ENCODE peak calls at places on chromosomes 12 and 14, in ten cellular contexts. One of them, this sample, is unnamed.

GRCh38 chr14:54444003-54444402 is 2.8 kb upstream of the CNIH1 start:
- DNase-seq in GM23248: peak; percentile 28
- DNase-seq in endodermal cell: no peak
- DNase-seq in right lobe of liver: no peak
- DNase-seq in HAP-1: no peak
- DNase-seq in keratinocyte: no peak
- DNase-seq in left ventricle myocardium inferior: no peak
- DNase-seq in IMR-90: no peak
- DNase-seq in heart left ventricle: no peak
- DNase-seq in BE2C: no peak
- DNase-seq in this sample: no peak

GRCh38 chr14:71931492-71932228 is 569 bp upstream of the RGS6 start:
- DNase-seq in heart left ventricle: peak; percentile 47
- DNase-seq in endodermal cell: no peak
- DNase-seq in right lobe of liver: peak; percentile 20
- DNase-seq in IMR-90: no peak
- DNase-seq in keratinocyte: no peak
- DNase-seq in HAP-1: no peak
- DNase-seq in GM23248: peak; percentile 20
- DNase-seq in left ventricle myocardium inferior: peak; percentile 34
- DNase-seq in BE2C: no peak
- DNase-seq in this sample: no peak

GRCh38 chr12:90153827-90154226 is 445.2 kb upstream of the ATP2B1 start:
- DNase-seq in HAP-1: no peak
- DNase-seq in left ventricle myocardium inferior: no peak
- DNase-seq in heart left ventricle: no peak
- DNase-seq in GM23248: no peak
- DNase-seq in IMR-90: no peak
- DNase-seq in endodermal cell: no peak
- DNase-seq in BE2C: no peak
- DNase-seq in keratinocyte: no peak
- DNase-seq in right lobe of liver: no peak
- DNase-seq in this sample: no peak

GRCh38 chr14:101836131-101836530 is 74.6 kb downstream of the PPP2R5C start:
- DNase-seq in endodermal cell: no peak
- DNase-seq in BE2C: no peak
- DNase-seq in IMR-90: peak; percentile 43
- DNase-seq in GM23248: peak; percentile 77
- DNase-seq in HAP-1: no peak
- DNase-seq in left ventricle myocardium inferior: peak; percentile 44
- DNase-seq in keratinocyte: no peak
- DNase-seq in right lobe of liver: no peak
- DNase-seq in heart left ventricle: peak; percentile 54
- DNase-seq in this sample: no peak

GRCh38 chr14:21102472-21103164 is 1.8 kb downstream of the TMEM253 start:
- DNase-seq in left ventricle myocardium inferior: no peak
- DNase-seq in GM23248: no peak
- DNase-seq in right lobe of liver: no peak
- DNase-seq in IMR-90: no peak
- DNase-seq in HAP-1: no peak
- DNase-seq in BE2C: no peak
- DNase-seq in keratinocyte: no peak
- DNase-seq in heart left ventricle: no peak
- DNase-seq in endodermal cell: peak; percentile 73
- DNase-seq in this sample: no peak

GRCh38 chr12:95218852-95219171 is 1.2 kb downstream of the VEZT start:
- DNase-seq in HAP-1: peak; percentile 25
- DNase-seq in endodermal cell: no peak
- DNase-seq in left ventricle myocardium inferior: no peak
- DNase-seq in IMR-90: no peak
- DNase-seq in heart left ventricle: no peak
- DNase-seq in BE2C: no peak
- DNase-seq in GM23248: peak; percentile 37
- DNase-seq in keratinocyte: no peak
- DNase-seq in right lobe of liver: no peak
- DNase-seq in this sample: no peak

GRCh38 chr14:69673099-69673498 is 61.7 kb downstream of the SUSD6 start:
- DNase-seq in right lobe of liver: no peak
- DNase-seq in BE2C: no peak
- DNase-seq in keratinocyte: no peak
- DNase-seq in endodermal cell: no peak
- DNase-seq in left ventricle myocardium inferior: no peak
- DNase-seq in IMR-90: no peak
- DNase-seq in GM23248: no peak
- DNase-seq in HAP-1: no peak
- DNase-seq in heart left ventricle: no peak
- DNase-seq in this sample: no peak

GRCh38 chr12:103249614-103250013 is 246.2 kb downstream of the C12orf42 start:
- DNase-seq in right lobe of liver: no peak
- DNase-seq in heart left ventricle: no peak
- DNase-seq in IMR-90: no peak
- DNase-seq in keratinocyte: no peak
- DNase-seq in GM23248: no peak
- DNase-seq in BE2C: no peak
- DNase-seq in endodermal cell: no peak
- DNase-seq in HAP-1: no peak
- DNase-seq in left ventricle myocardium inferior: no peak
- DNase-seq in this sample: no peak

GRCh38 chr12:121121805-121122204 is 10.9 kb upstream of the P2RX7 start:
- DNase-seq in endodermal cell: no peak
- DNase-seq in right lobe of liver: no peak
- DNase-seq in BE2C: no peak
- DNase-seq in keratinocyte: no peak
- DNase-seq in GM23248: no peak
- DNase-seq in heart left ventricle: no peak
- DNase-seq in left ventricle myocardium inferior: no peak
- DNase-seq in IMR-90: no peak
- DNase-seq in HAP-1: no peak
- DNase-seq in this sample: no peak

GRCh38 chr12:89895591-89895990 is 187.0 kb upstream of the ATP2B1 start:
- DNase-seq in BE2C: no peak
- DNase-seq in left ventricle myocardium inferior: no peak
- DNase-seq in GM23248: no peak
- DNase-seq in right lobe of liver: no peak
- DNase-seq in IMR-90: no peak
- DNase-seq in endodermal cell: no peak
- DNase-seq in keratinocyte: no peak
- DNase-seq in HAP-1: no peak
- DNase-seq in heart left ventricle: no peak
- DNase-seq in this sample: no peak

GRCh38 chr12:12549426-12549825 is 13.2 kb downstream of the DUSP16 start:
- DNase-seq in right lobe of liver: no peak
- DNase-seq in GM23248: no peak
- DNase-seq in endodermal cell: no peak
- DNase-seq in heart left ventricle: no peak
- DNase-seq in IMR-90: no peak
- DNase-seq in HAP-1: no peak
- DNase-seq in BE2C: no peak
- DNase-seq in keratinocyte: no peak
- DNase-seq in left ventricle myocardium inferior: no peak
- DNase-seq in this sample: no peak

GRCh38 chr12:12555656-12556055 is 7.0 kb downstream of the DUSP16 start:
- DNase-seq in right lobe of liver: no peak
- DNase-seq in keratinocyte: no peak
- DNase-seq in IMR-90: no peak
- DNase-seq in GM23248: no peak
- DNase-seq in BE2C: no peak
- DNase-seq in HAP-1: no peak
- DNase-seq in endodermal cell: no peak
- DNase-seq in left ventricle myocardium inferior: no peak
- DNase-seq in heart left ventricle: no peak
- DNase-seq in this sample: no peak

GRCh38 chr12:12550277-12550676 is 12.4 kb downstream of the DUSP16 start:
- DNase-seq in heart left ventricle: no peak
- DNase-seq in HAP-1: no peak
- DNase-seq in left ventricle myocardium inferior: no peak
- DNase-seq in BE2C: no peak
- DNase-seq in right lobe of liver: no peak
- DNase-seq in endodermal cell: no peak
- DNase-seq in keratinocyte: no peak
- DNase-seq in GM23248: no peak
- DNase-seq in IMR-90: no peak
- DNase-seq in this sample: no peak

GRCh38 chr12:12551115-12551514 is 11.5 kb downstream of the DUSP16 start:
- DNase-seq in right lobe of liver: no peak
- DNase-seq in left ventricle myocardium inferior: no peak
- DNase-seq in BE2C: no peak
- DNase-seq in GM23248: no peak
- DNase-seq in HAP-1: no peak
- DNase-seq in endodermal cell: no peak
- DNase-seq in keratinocyte: no peak
- DNase-seq in IMR-90: no peak
- DNase-seq in heart left ventricle: no peak
- DNase-seq in this sample: no peak

GRCh38 chr12:12553208-12553785 is 9.4 kb downstream of the DUSP16 start:
- DNase-seq in IMR-90: no peak
- DNase-seq in left ventricle myocardium inferior: no peak
- DNase-seq in right lobe of liver: no peak
- DNase-seq in heart left ventricle: no peak
- DNase-seq in GM23248: no peak
- DNase-seq in endodermal cell: no peak
- DNase-seq in BE2C: no peak
- DNase-seq in keratinocyte: no peak
- DNase-seq in HAP-1: no peak
- DNase-seq in this sample: no peak
- H3K4me1 ChIP-seq in IMR-90: no peaks in the 10 kb centered on the region
- H3K4me1 ChIP-seq in left ventricle myocardium inferior: peaks cover 25% of the 10 kb centered on the region
- H3K4me1 ChIP-seq in right lobe of liver: peaks cover 34% of the 10 kb centered on the region
- H3K4me1 ChIP-seq in heart left ventricle: peaks cover under 1% of the 10 kb centered on the region
- H3K4me1 ChIP-seq in GM23248: no peaks in the 10 kb centered on the region
- H3K4me1 ChIP-seq in endodermal cell: no peaks in the 10 kb centered on the region
- H3K4me1 ChIP-seq in BE2C: peaks cover 5% of the 10 kb centered on the region
- H3K4me1 ChIP-seq in keratinocyte: no peaks in the 10 kb centered on the region
- H3K4me1 ChIP-seq in HAP-1: peaks cover 25% of the 10 kb centered on the region
- H3K4me1 ChIP-seq in this sample: no peaks in the 10 kb centered on the region

DNA sequence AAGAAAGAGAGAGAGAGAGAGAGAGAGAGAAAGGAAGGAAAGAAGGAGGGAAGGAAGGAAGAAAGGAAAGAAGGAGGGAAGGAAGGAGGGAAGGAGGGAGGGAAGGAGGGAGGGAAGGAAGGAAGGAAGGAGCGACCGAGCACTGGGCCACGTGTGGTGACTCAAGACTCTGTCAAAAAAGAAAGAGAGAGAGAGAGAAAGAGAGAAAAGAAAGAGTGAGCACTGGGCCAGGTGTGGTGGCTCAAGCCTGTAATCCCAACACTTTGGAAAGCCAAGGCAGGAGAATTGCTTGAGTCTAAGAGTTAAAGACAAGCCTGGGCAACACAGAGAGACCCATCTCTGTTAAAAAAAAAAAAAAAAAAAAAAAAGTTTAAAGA is 16.3 kb upstream of the PLEKHG6 start:
- DNase-seq in endodermal cell: no peak
- DNase-seq in right lobe of liver: no peak
- DNase-seq in HAP-1: no peak
- DNase-seq in IMR-90: no peak
- DNase-seq in keratinocyte: no peak
- DNase-seq in heart left ventricle: no peak
- DNase-seq in GM23248: no peak
- DNase-seq in BE2C: no peak
- DNase-seq in left ventricle myocardium inferior: no peak
- DNase-seq in this sample: no peak
- H3K4me3 ChIP-seq in endodermal cell: no peak overlapping the region
- H3K4me3 ChIP-seq in right lobe of liver: no peak overlapping the region
- H3K4me3 ChIP-seq in HAP-1: no peak overlapping the region
- H3K4me3 ChIP-seq in IMR-90: no peak overlapping the region
- H3K4me3 ChIP-seq in keratinocyte: no peak overlapping the region
- H3K4me3 ChIP-seq in heart left ventricle: no peak overlapping the region
- H3K4me3 ChIP-seq in GM23248: no peak overlapping the region
- H3K4me3 ChIP-seq in BE2C: no peak overlapping the region
- H3K4me3 ChIP-seq in left ventricle myocardium inferior: no peak overlapping the region
- H3K4me3 ChIP-seq in this sample: no peak overlapping the region

GRCh38 chr14:49950275-49951250 is 57.7 kb downstream of the ARF6 start:
- DNase-seq in keratinocyte: peak; percentile 99
- DNase-seq in heart left ventricle: no peak
- DNase-seq in GM23248: no peak
- DNase-seq in left ventricle myocardium inferior: no peak
- DNase-seq in IMR-90: no peak
- DNase-seq in HAP-1: no peak
- DNase-seq in BE2C: no peak
- DNase-seq in endodermal cell: no peak
- DNase-seq in right lobe of liver: peak; percentile 60
- DNase-seq in this sample: peak; percentile 98
- H3K4me1 ChIP-seq in keratinocyte: peaks cover 55% of the 10 kb centered on the region
- H3K4me1 ChIP-seq in heart left ventricle: peaks cover 21% of the 10 kb centered on the region
- H3K4me1 ChIP-seq in GM23248: peaks cover 32% of the 10 kb centered on the region
- H3K4me1 ChIP-seq in left ventricle myocardium inferior: peaks cover 20% of the 10 kb centered on the region
- H3K4me1 ChIP-seq in IMR-90: peaks cover 7% of the 10 kb centered on the region
- H3K4me1 ChIP-seq in HAP-1: no peaks in the 10 kb centered on the region
- H3K4me1 ChIP-seq in BE2C: peaks cover 14% of the 10 kb centered on the region
- H3K4me1 ChIP-seq in endodermal cell: no peaks in the 10 kb centered on the region
- H3K4me1 ChIP-seq in right lobe of liver: peaks cover 12% of the 10 kb centered on the region
- H3K4me1 ChIP-seq in this sample: peaks cover 65% of the 10 kb centered on the region

GRCh38 chr12:188910-189621 is 24.9 kb downstream of the SLC6A12 start:
- DNase-seq in IMR-90: peak; percentile 45
- DNase-seq in left ventricle myocardium inferior: peak; percentile 55
- DNase-seq in keratinocyte: no peak
- DNase-seq in heart left ventricle: peak; percentile 63
- DNase-seq in right lobe of liver: peak; percentile 62
- DNase-seq in endodermal cell: peak; percentile 92
- DNase-seq in HAP-1: peak; percentile 47
- DNase-seq in GM23248: peak; percentile 81
- DNase-seq in BE2C: peak; percentile 82
- DNase-seq in this sample: no peak

GRCh38 chr12:190881-191280 is 23.1 kb downstream of the SLC6A12 start:
- DNase-seq in heart left ventricle: no peak
- DNase-seq in keratinocyte: no peak
- DNase-seq in endodermal cell: no peak
- DNase-seq in BE2C: no peak
- DNase-seq in GM23248: no peak
- DNase-seq in HAP-1: no peak
- DNase-seq in left ventricle myocardium inferior: no peak
- DNase-seq in IMR-90: no peak
- DNase-seq in right lobe of liver: peak; percentile 15
- DNase-seq in this sample: no peak

GRCh38 chr12:186006-186625 is 27.8 kb downstream of the SLC6A12 start:
- DNase-seq in keratinocyte: no peak
- DNase-seq in HAP-1: no peak
- DNase-seq in left ventricle myocardium inferior: no peak
- DNase-seq in heart left ventricle: no peak
- DNase-seq in endodermal cell: no peak
- DNase-seq in BE2C: no peak
- DNase-seq in IMR-90: no peak
- DNase-seq in GM23248: no peak
- DNase-seq in right lobe of liver: no peak
- DNase-seq in this sample: no peak

GRCh38 chr12:191541-191940 is 22.4 kb downstream of the SLC6A12 start:
- DNase-seq in right lobe of liver: no peak
- DNase-seq in IMR-90: no peak
- DNase-seq in GM23248: no peak
- DNase-seq in keratinocyte: no peak
- DNase-seq in left ventricle myocardium inferior: no peak
- DNase-seq in heart left ventricle: no peak
- DNase-seq in HAP-1: no peak
- DNase-seq in BE2C: no peak
- DNase-seq in endodermal cell: no peak
- DNase-seq in this sample: no peak

DNA sequence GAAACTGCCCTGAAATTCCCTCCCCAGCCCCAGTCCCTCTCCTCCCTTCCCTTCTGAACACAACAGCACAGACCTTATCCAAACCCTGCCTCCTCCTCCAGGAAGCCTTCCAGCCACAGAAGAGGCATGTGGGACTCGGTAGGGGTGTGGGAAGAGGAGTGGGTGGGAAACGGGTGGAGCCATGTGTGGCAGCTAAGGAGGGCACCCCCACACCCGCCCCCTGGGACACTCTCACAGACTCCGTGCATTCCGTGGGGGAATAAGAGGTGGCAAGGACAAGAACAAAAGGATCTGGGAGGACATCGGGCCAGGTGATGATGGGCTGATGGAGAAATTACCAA is 24.4 kb downstream of the SLC6A12 start:
- DNase-seq in HAP-1: no peak
- DNase-seq in GM23248: no peak
- DNase-seq in left ventricle myocardium inferior: no peak
- DNase-seq in BE2C: no peak
- DNase-seq in right lobe of liver: peak; percentile 7
- DNase-seq in endodermal cell: no peak
- DNase-seq in heart left ventricle: no peak
- DNase-seq in keratinocyte: no peak
- DNase-seq in IMR-90: no peak
- DNase-seq in this sample: no peak
- H3K4me3 ChIP-seq in HAP-1: no peak overlapping the region
- H3K4me3 ChIP-seq in GM23248: peak overlapping the region; percentile 70
- H3K4me3 ChIP-seq in left ventricle myocardium inferior: peak overlapping the region; percentile 66
- H3K4me3 ChIP-seq in BE2C: no peak overlapping the region
- H3K4me3 ChIP-seq in right lobe of liver: no peak overlapping the region
- H3K4me3 ChIP-seq in endodermal cell: no peak overlapping the region
- H3K4me3 ChIP-seq in heart left ventricle: no peak overlapping the region
- H3K4me3 ChIP-seq in keratinocyte: no peak overlapping the region
- H3K4me3 ChIP-seq in IMR-90: no peak overlapping the region
- H3K4me3 ChIP-seq in this sample: no peak overlapping the region

This sample was measured in RWPE2.